ENCODE peak calls at places on chromosome 1, in four cellular contexts. One of them, this sample, is unnamed.

GRCh38 chr1:219415433-219415832 is 197.5 kb downstream of the ZC3H11B start:
- DNase-seq in left ventricle myocardium inferior: no peak
- DNase-seq in effector memory CD4-positive, alpha-beta T cell: no peak
- DNase-seq in ovary: no peak
- DNase-seq in this sample: no peak

GRCh38 chr1:244234009-244234643 is 183.0 kb downstream of the ZBTB18 start:
- DNase-seq in left ventricle myocardium inferior: no peak
- DNase-seq in effector memory CD4-positive, alpha-beta T cell: no peak
- DNase-seq in ovary: no peak
- DNase-seq in this sample: no peak

GRCh38 chr1:37342736-37343135 is 131.6 kb upstream of the ZC3H12A start:
- DNase-seq in left ventricle myocardium inferior: no peak
- DNase-seq in effector memory CD4-positive, alpha-beta T cell: no peak
- DNase-seq in ovary: no peak
- DNase-seq in this sample: no peak

GRCh38 chr1:193355179-193355578 is 168.8 kb upstream of the B3GALT2 start:
- DNase-seq in left ventricle myocardium inferior: no peak
- DNase-seq in effector memory CD4-positive, alpha-beta T cell: no peak
- DNase-seq in ovary: no peak
- DNase-seq in this sample: no peak

GRCh38 chr1:227273557-227273956 is 44.7 kb downstream of the CDC42BPA start:
- DNase-seq in left ventricle myocardium inferior: no peak
- DNase-seq in effector memory CD4-positive, alpha-beta T cell: no peak
- DNase-seq in ovary: no peak
- DNase-seq in this sample: no peak

GRCh38 chr1:205585835-205586785 is 45.7 kb downstream of the ELK4 start:
- DNase-seq in left ventricle myocardium inferior: no peak
- DNase-seq in effector memory CD4-positive, alpha-beta T cell: no peak
- DNase-seq in ovary: no peak
- DNase-seq in this sample: no peak

GRCh38 chr1:180953791-180954721 is 41.4 kb downstream of the KIAA1614 start:
- DNase-seq in left ventricle myocardium inferior: peak; percentile 65
- DNase-seq in effector memory CD4-positive, alpha-beta T cell: peak; percentile 42
- DNase-seq in ovary: peak; percentile 79
- DNase-seq in this sample: peak; percentile 50

GRCh38 chr1:235022341-235023196 is 106.1 kb downstream of the TOMM20 start:
- DNase-seq in left ventricle myocardium inferior: no peak
- DNase-seq in effector memory CD4-positive, alpha-beta T cell: no peak
- DNase-seq in ovary: no peak
- DNase-seq in this sample: no peak

GRCh38 chr1:19949016-19949415 is 25.6 kb upstream of the PLA2G2E start:
- DNase-seq in left ventricle myocardium inferior: no peak
- DNase-seq in effector memory CD4-positive, alpha-beta T cell: no peak
- DNase-seq in ovary: no peak
- DNase-seq in this sample: no peak

GRCh38 chr1:119676571-119677206 is 28.6 kb upstream of the ZNF697 start:
- DNase-seq in left ventricle myocardium inferior: no peak
- DNase-seq in effector memory CD4-positive, alpha-beta T cell: no peak
- DNase-seq in ovary: peak; percentile 34
- DNase-seq in this sample: no peak

GRCh38 chr1:22098752-22099151 is 44.1 kb downstream of the WNT4 start:
- DNase-seq in left ventricle myocardium inferior: no peak
- DNase-seq in effector memory CD4-positive, alpha-beta T cell: no peak
- DNase-seq in ovary: no peak
- DNase-seq in this sample: no peak

GRCh38 chr1:207938016-207938415 is 27.1 kb upstream of the CD34 start:
- DNase-seq in left ventricle myocardium inferior: no peak
- DNase-seq in effector memory CD4-positive, alpha-beta T cell: no peak
- DNase-seq in ovary: no peak
- DNase-seq in this sample: no peak

DNA sequence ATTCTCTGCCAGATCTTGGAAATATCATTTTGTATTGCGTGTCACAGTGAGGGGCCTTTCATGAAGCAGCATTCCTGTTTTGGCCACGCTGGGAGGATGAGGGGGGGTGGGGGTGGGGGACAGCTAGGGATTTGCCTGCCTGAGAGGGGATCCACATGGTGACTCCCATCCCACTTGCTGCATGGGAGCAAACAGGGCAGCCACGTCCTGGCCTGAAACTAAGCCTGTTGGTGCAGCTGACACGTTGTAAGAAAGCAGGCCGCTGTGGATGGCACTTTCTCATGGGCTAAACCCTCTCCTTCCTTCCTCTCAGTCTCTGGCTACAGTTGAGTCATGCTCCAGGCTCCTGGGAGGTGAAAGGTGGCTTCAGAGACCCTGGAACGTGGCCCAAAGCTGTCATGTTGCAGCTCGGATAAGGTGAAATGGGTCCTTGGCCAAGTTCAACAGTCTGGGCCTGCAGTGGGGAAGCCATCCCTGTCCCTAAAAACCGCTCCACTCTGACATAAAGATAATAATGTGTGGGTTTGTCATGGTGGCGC is 346.7 kb upstream of the VAMP3 start:
- DNase-seq in left ventricle myocardium inferior: peak; percentile 1
- DNase-seq in effector memory CD4-positive, alpha-beta T cell: no peak
- DNase-seq in ovary: no peak
- DNase-seq in this sample: no peak
- H3K27ac ChIP-seq in left ventricle myocardium inferior: no peak overlapping the region
- H3K27ac ChIP-seq in effector memory CD4-positive, alpha-beta T cell: no peak overlapping the region
- H3K27ac ChIP-seq in ovary: no peak overlapping the region
- H3K27ac ChIP-seq in this sample: no peak overlapping the region

GRCh38 chr1:16612332-16613172 is 812 bp downstream of the NBPF1 start:
- DNase-seq in left ventricle myocardium inferior: peak; percentile 63
- DNase-seq in effector memory CD4-positive, alpha-beta T cell: no peak
- DNase-seq in ovary: peak; percentile 87
- DNase-seq in this sample: peak; percentile 37
- H3K27ac ChIP-seq in left ventricle myocardium inferior: peak overlapping the region; percentile 88
- H3K27ac ChIP-seq in effector memory CD4-positive, alpha-beta T cell: no peak overlapping the region
- H3K27ac ChIP-seq in ovary: peak overlapping the region; percentile 51
- H3K27ac ChIP-seq in this sample: no peak overlapping the region

DNA sequence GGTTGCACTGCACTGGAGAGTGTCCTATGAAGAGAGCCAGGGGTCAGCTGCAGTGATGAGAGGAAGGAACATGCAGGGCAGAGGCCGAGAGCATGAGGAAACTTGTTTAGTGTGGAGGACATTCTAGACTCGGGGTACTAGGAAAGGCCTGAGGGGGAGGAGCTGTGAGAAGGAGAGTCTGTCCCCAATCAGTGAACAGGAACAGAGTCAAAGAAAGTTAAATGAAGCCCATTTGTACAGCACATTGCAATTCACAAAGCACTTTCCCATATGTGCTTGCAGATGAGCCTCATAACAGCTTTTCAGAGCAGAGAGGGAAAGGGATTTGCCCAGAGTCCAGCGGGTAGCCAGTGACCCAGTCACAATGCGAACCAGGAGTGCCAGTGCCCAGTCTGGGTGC is 83.4 kb downstream of the NAV1 start:
- DNase-seq in left ventricle myocardium inferior: no peak
- DNase-seq in effector memory CD4-positive, alpha-beta T cell: no peak
- DNase-seq in ovary: no peak
- DNase-seq in this sample: no peak
- H3K27ac ChIP-seq in left ventricle myocardium inferior: no peak overlapping the region
- H3K27ac ChIP-seq in effector memory CD4-positive, alpha-beta T cell: no peak overlapping the region
- H3K27ac ChIP-seq in ovary: no peak overlapping the region
- H3K27ac ChIP-seq in this sample: no peak overlapping the region

DNA sequence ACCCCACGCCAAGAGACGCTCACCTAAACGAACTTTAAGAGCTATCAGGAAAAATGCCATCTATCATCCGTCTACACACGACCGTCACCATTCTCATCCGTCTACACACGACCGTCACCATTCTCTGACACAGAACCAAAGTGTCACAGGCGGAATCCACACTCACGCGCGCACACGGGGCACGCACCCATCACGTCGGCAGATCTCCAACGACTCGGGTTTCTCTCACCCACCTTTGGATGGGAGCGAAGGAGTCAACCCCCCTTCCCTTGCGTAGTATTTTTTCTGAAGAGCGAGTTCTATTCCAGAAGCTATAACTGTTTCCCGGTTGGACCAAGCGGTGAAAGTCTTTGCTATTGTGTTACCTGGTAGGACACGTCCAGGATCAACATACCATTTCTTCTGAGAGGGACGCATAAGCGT is 937 bp downstream of the DUSP10 start:
- DNase-seq in left ventricle myocardium inferior: no peak
- DNase-seq in effector memory CD4-positive, alpha-beta T cell: no peak
- DNase-seq in ovary: no peak
- DNase-seq in this sample: peak; percentile 24
- H3K27ac ChIP-seq in left ventricle myocardium inferior: peak overlapping the region; percentile 98
- H3K27ac ChIP-seq in effector memory CD4-positive, alpha-beta T cell: peak overlapping the region; percentile 91
- H3K27ac ChIP-seq in ovary: no peak overlapping the region
- H3K27ac ChIP-seq in this sample: peak overlapping the region; percentile 90

This sample was measured in CD8-positive, alpha-beta T cell.